ENCODE peak calls at places on chromosomes 2 and 18, in eight cellular contexts. K is A549, Z is breast epithelium, G is pancreas, P is PC-3, R is OCI-LY7, X is IMR-90, S is GM23338. M is an unnamed sample.

GRCh38 chr18:79754831-79755351 is 42.8 kb upstream of the KCNG2 start:
- DNase-seq in K (no peak), Z (no peak), G (no peak), P (no peak), R (no peak), X (no peak), S (no peak), M (no peak)

GRCh38 chr2:130183500-130184373 is 1.7 kb downstream of the MZT2B start:
- DNase-seq in K (no peak), Z (no peak), G (no peak), P (no peak), R (no peak), X (peak), S (no peak), M (no peak)

GRCh38 chr2:170928036-170928823 is 823 bp upstream of the GORASP2 start:
- DNase-seq in K (peak), Z (no peak), G (no peak), P (no peak), R (peak), X (peak), S (peak), M (no peak)

GRCh38 chr2:238302751-238303150 is 14.3 kb upstream of the PER2 start:
- DNase-seq in K (no peak), Z (no peak), G (no peak), P (no peak), R (no peak), X (no peak), S (no peak), M (no peak)

GRCh38 chr18:37452015-37452414 is 113.6 kb downstream of the CELF4 start:
- DNase-seq in K (no peak), Z (no peak), G (no peak), P (no peak), R (no peak), X (no peak), S (no peak), M (no peak)

GRCh38 chr2:203164311-203164935 is 74.4 kb upstream of the CYP20A1 start:
- DNase-seq in K (no peak), Z (no peak), G (no peak), P (peak), R (no peak), X (peak), S (no peak), M (no peak)

GRCh38 chr18:66646622-66647021 is 42.7 kb upstream of the CDH19 start:
- DNase-seq in K (no peak), Z (no peak), G (no peak), P (peak), R (no peak), X (no peak), S (no peak), M (no peak)

GRCh38 chr18:43420091-43420490 is 142.8 kb upstream of the SYT4 start:
- DNase-seq in K (no peak), Z (no peak), G (no peak), P (no peak), R (no peak), X (no peak), S (no peak), M (no peak)

GRCh38 chr2:217817466-217818292 is 185.1 kb downstream of the TNS1 start:
- DNase-seq in K (no peak), Z (no peak), G (peak), P (no peak), R (no peak), X (no peak), S (no peak), M (no peak)

DNA sequence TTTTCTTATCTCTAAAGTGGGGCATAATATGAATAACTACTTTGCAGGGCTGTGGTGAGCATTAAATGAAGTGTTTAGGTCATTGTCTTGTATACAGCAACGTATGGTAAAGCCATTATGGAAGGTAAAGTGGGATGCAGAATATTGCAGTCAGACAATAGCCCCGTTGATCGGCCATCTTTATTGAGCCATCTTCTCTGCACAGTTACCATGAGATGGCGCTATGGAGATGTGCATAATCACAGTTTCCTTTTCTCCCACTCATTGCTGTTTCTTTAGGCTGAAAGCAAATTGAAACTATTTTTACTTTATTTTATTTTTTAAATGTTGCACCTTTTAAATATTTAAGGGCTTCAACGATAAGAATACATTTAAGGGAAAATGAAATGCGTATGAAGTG is 108.9 kb downstream of the THSD7B start:
- DNase-seq in K (no peak), Z (no peak), G (no peak), P (peak), R (peak), X (no peak), S (peak), M (peak)
- TF ChIP-seq CTCF in K (no peak), Z (no peak), G (no peak), P (peak), R (peak), X (no peak), S (peak), M (peak)

GRCh38 chr2:159713691-159714585 is 1.6 kb downstream of the MARCHF7 start:
- DNase-seq in K (peak), Z (no peak), G (no peak), P (peak), R (peak), X (peak), S (no peak), M (no peak)
- H3K27ac ChIP-seq in K (peak), Z (peak), G (no peak), P (peak), R (peak), X (peak), S (peak), M (peak)

GRCh38 chr18:26003391-26003790 is 87.0 kb downstream of the SS18 start:
- DNase-seq in K (no peak), Z (no peak), G (no peak), P (peak), R (no peak), X (no peak), S (no peak), M (no peak)
- TF ChIP-seq CTCF in K (no peak), Z (no peak), G (no peak), P (no peak), R (no peak), X (no peak), S (no peak), M (no peak)

GRCh38 chr2:176392125-176392704 is 123.0 kb downstream of the MTX2 start:
- DNase-seq in K (no peak), Z (no peak), G (no peak), P (no peak), R (no peak), X (peak), S (no peak), M (no peak)
- H3K27ac ChIP-seq in K (no peak), Z (no peak), G (no peak), P (no peak), R (no peak), X (no peak), S (no peak), M (no peak)

GRCh38 chr2:46298522-46299351 is 1.5 kb downstream of the EPAS1 start:
- DNase-seq in K (peak), Z (peak), G (peak), P (peak), R (no peak), X (peak), S (peak), M (peak)
- TF ChIP-seq CTCF in K (peak), Z (peak), G (peak), P (peak), R (no peak), X (peak), S (peak), M (peak)

DNA sequence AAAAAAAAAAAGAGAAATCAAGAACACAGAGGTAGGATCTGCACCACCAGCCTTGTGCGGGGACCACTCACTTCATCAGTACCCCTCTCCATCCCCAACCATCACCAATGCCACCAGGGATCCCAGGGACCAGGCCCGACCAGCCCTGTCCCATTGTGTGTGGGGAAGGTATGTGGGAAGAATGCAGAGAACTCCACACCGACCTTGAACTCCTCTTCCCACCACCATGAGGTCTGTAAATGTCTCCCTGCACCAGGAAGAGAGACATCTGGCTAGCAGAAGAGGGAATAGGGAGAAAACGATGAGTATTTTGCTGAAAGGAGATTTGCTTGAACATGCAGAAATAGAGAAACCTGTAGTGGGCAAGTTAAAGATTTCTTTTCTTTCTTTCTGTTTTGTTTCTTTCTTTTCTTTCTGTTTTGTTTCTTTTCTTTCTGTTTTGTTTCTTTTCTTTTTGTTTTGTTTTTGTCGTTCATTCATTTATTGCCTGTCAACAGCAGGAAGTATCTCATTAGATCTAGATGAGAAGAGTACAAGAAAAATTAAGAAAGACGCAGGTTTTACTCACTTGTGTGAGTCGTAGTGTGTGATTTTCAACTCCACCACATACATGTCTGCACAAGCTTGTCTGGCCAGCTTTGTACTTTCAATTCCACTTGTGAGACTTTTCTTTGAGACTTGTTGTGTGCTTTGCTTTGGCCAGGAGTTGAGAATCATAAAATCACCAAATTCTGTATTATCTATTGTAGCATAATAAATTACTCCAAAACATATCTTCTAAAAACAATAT is 179.8 kb upstream of the HAAO start:
- DNase-seq in K (no peak), Z (no peak), G (no peak), P (peak), R (no peak), X (peak), S (peak), M (no peak)
- H3K27ac ChIP-seq in K (peak), Z (peak), G (no peak), P (no peak), R (no peak), X (peak), S (no peak), M (no peak)

GRCh38 chr2:242031481-242032019 is 162.0 kb downstream of the RTP5 start:
- DNase-seq in K (no peak), Z (no peak), G (no peak), P (peak), R (peak), X (peak), S (no peak), M (no peak)

GRCh38 chr2:242030858-242031257 is 161.3 kb downstream of the RTP5 start:
- DNase-seq in K (no peak), Z (no peak), G (no peak), P (no peak), R (no peak), X (no peak), S (no peak), M (no peak)

GRCh38 chr2:242030226-242030575 is 160.7 kb downstream of the RTP5 start:
- DNase-seq in K (no peak), Z (no peak), G (no peak), P (no peak), R (no peak), X (no peak), S (no peak), M (no peak)

GRCh38 chr2:242027676-242028450 is 158.3 kb downstream of the RTP5 start:
- DNase-seq in K (no peak), Z (no peak), G (no peak), P (no peak), R (no peak), X (no peak), S (no peak), M (peak)

GRCh38 chr2:242029422-242030225 is 160.1 kb downstream of the RTP5 start:
- DNase-seq in K (no peak), Z (no peak), G (no peak), P (no peak), R (peak), X (no peak), S (no peak), M (no peak)
- TF ChIP-seq CTCF in K (no peak), Z (no peak), G (no peak), P (no peak), R (no peak), X (no peak), S (no peak), M (no peak)

M was measured in WERI-Rb-1.